ENCODE peak calls at places on chromosomes 12 and 14, in ten cellular contexts. G, P, M, R, C, S, Y, B, Q and A are unnamed samples.

GRCh38 chr14:91220581-91221000 is 23.9 kb downstream of the GPR68 start:
- DNase-seq in G (no peak), P (no peak), M (no peak), R (no peak), C (no peak), S (peak), Y (no peak), B (no peak), Q (no peak), A (no peak)

GRCh38 chr12:93773122-93773871 is 96.1 kb downstream of the CRADD start:
- DNase-seq in G (no peak), P (no peak), M (peak), R (no peak), C (no peak), S (no peak), Y (peak), B (no peak), Q (no peak), A (no peak)

GRCh38 chr12:89306827-89307498 is 45.3 kb downstream of the DUSP6 start:
- DNase-seq in G (no peak), P (no peak), M (no peak), R (no peak), C (no peak), S (no peak), Y (no peak), B (no peak), Q (no peak), A (no peak)

GRCh38 chr12:89695100-89695499 is 13.5 kb downstream of the ATP2B1 start:
- DNase-seq in G (no peak), P (no peak), M (peak), R (no peak), C (no peak), S (no peak), Y (peak), B (no peak), Q (peak), A (no peak)

GRCh38 chr12:87201598-87201997 is 827.6 kb downstream of the C12orf50 start:
- DNase-seq in G (no peak), P (no peak), M (peak), R (no peak), C (no peak), S (no peak), Y (no peak), B (peak), Q (no peak), A (no peak)

GRCh38 chr12:112380663-112381420 is 1.4 kb downstream of the HECTD4 start:
- DNase-seq in G (no peak), P (no peak), M (no peak), R (peak), C (no peak), S (peak), Y (no peak), B (no peak), Q (no peak), A (no peak)

GRCh38 chr14:99624971-99625370 is 20.0 kb upstream of the HHIPL1 start:
- DNase-seq in G (no peak), P (no peak), M (no peak), R (no peak), C (no peak), S (no peak), Y (no peak), B (no peak), Q (no peak), A (no peak)

GRCh38 chr12:121537814-121538698 is 42.8 kb downstream of the KDM2B start:
- DNase-seq in G (no peak), P (peak), M (no peak), R (peak), C (peak), S (no peak), Y (no peak), B (no peak), Q (no peak), A (no peak)

GRCh38 chr12:4120316-4120920 is 153.1 kb upstream of the CCND2 start:
- DNase-seq in G (no peak), P (no peak), M (no peak), R (no peak), C (no peak), S (no peak), Y (no peak), B (no peak), Q (no peak), A (no peak)

GRCh38 chr14:36683083-36683724 is 21.5 kb downstream of the PAX9 start:
- DNase-seq in G (peak), P (no peak), M (no peak), R (no peak), C (no peak), S (no peak), Y (no peak), B (peak), Q (no peak), A (no peak)

GRCh38 chr14:61183486-61183885 is 97.7 kb downstream of the TMEM30B start:
- DNase-seq in G (no peak), P (no peak), M (peak), R (no peak), C (no peak), S (no peak), Y (no peak), B (no peak), Q (no peak), A (no peak)

GRCh38 chr12:42277426-42278115 is 39.5 kb upstream of the YAF2 start:
- DNase-seq in G (no peak), P (no peak), M (no peak), R (no peak), C (no peak), S (no peak), Y (no peak), B (no peak), Q (no peak), A (no peak)

GRCh38 chr12:15688838-15689237 is 100.3 kb downstream of the EPS8 start:
- DNase-seq in G (no peak), P (no peak), M (peak), R (peak), C (no peak), S (no peak), Y (no peak), B (no peak), Q (no peak), A (no peak)

GRCh38 chr14:102900631-102901571 is 21.6 kb upstream of the AMN start:
- DNase-seq in G (no peak), P (peak), M (no peak), R (no peak), C (no peak), S (no peak), Y (no peak), B (no peak), Q (no peak), A (no peak)

GRCh38 chr12:94941440-94941862 is 62.0 kb downstream of the NDUFA12 start:
- DNase-seq in G (peak), P (peak), M (peak), R (no peak), C (no peak), S (peak), Y (peak), B (no peak), Q (no peak), A (peak)

GRCh38 chr14:100416921-100417451 is 93.8 kb downstream of the SLC25A47 start:
- DNase-seq in G (no peak), P (no peak), M (peak), R (no peak), C (no peak), S (no peak), Y (no peak), B (peak), Q (peak), A (peak)

GRCh38 chr14:100106260-100106659 is 41.0 kb downstream of the EVL start:
- DNase-seq in G (no peak), P (no peak), M (no peak), R (no peak), C (no peak), S (peak), Y (no peak), B (no peak), Q (no peak), A (no peak)

GRCh38 chr12:114769634-114770033 is 85.7 kb upstream of the TBX3 start:
- DNase-seq in G (no peak), P (no peak), M (no peak), R (no peak), C (no peak), S (no peak), Y (no peak), B (no peak), Q (no peak), A (no peak)